ENCODE peak calls at places on chromosomes 16 and 17, in four cellular contexts. One of them, this sample, is unnamed.

GRCh38 chr16:65249768-65250167 is 127.9 kb upstream of the CDH11 start:
- DNase-seq in HepG2: no peak
- DNase-seq in HCT116: no peak
- DNase-seq in K562: no peak
- DNase-seq in this sample: no peak

GRCh38 chr17:10357768-10358167 is 15.0 kb downstream of the MYH13 start:
- DNase-seq in HepG2: no peak
- DNase-seq in HCT116: no peak
- DNase-seq in K562: peak; percentile 60
- DNase-seq in this sample: peak; percentile 12

GRCh38 chr17:79023886-79024771 is at the start of gene C1QTNF1:
- DNase-seq in HepG2: no peak
- DNase-seq in HCT116: no peak
- DNase-seq in K562: peak; percentile 71
- DNase-seq in this sample: peak; percentile 68

GRCh38 chr16:81457326-81458133 is 12.9 kb downstream of the CMIP start:
- DNase-seq in HepG2: peak; percentile 89
- DNase-seq in HCT116: peak; percentile 16
- DNase-seq in K562: peak; percentile 81
- DNase-seq in this sample: no peak

GRCh38 chr17:6654816-6655731 is 3.5 kb downstream of the C17orf100 start:
- DNase-seq in HepG2: no peak
- DNase-seq in HCT116: no peak
- DNase-seq in K562: no peak
- DNase-seq in this sample: no peak

GRCh38 chr16:27314161-27314723 is 468 bp downstream of the IL4R start:
- DNase-seq in HepG2: peak; percentile 63
- DNase-seq in HCT116: peak; percentile 42
- DNase-seq in K562: peak; percentile 26
- DNase-seq in this sample: peak; percentile 62

GRCh38 chr16:3321802-3322201 is 16.5 kb downstream of the ZNF75A start:
- DNase-seq in HepG2: peak; percentile 12
- DNase-seq in HCT116: no peak
- DNase-seq in K562: no peak
- DNase-seq in this sample: no peak

GRCh38 chr17:33013596-33014375 is 22.1 kb downstream of the SPACA3 start:
- DNase-seq in HepG2: no peak
- DNase-seq in HCT116: no peak
- DNase-seq in K562: peak; percentile 36
- DNase-seq in this sample: no peak

GRCh38 chr17:79294459-79295071 is 219.9 kb downstream of the ENGASE start:
- DNase-seq in HepG2: peak; percentile 36
- DNase-seq in HCT116: no peak
- DNase-seq in K562: peak; percentile 86
- DNase-seq in this sample: peak; percentile 85

GRCh38 chr17:42345396-42346078 is 42.7 kb downstream of the STAT3 start:
- DNase-seq in HepG2: no peak
- DNase-seq in HCT116: no peak
- DNase-seq in K562: no peak
- DNase-seq in this sample: no peak

GRCh38 chr17:27778193-27778592 is 22.1 kb downstream of the NOS2 start:
- DNase-seq in HepG2: no peak
- DNase-seq in HCT116: no peak
- DNase-seq in K562: no peak
- DNase-seq in this sample: no peak

GRCh38 chr16:30494028-30494427 is 21.5 kb downstream of the ITGAL start:
- DNase-seq in HepG2: no peak
- DNase-seq in HCT116: no peak
- DNase-seq in K562: peak; percentile 7
- DNase-seq in this sample: no peak

GRCh38 chr16:29729116-29729521 is 16.7 kb downstream of the C16orf54 start:
- DNase-seq in HepG2: peak; percentile 71
- DNase-seq in HCT116: peak; percentile 57
- DNase-seq in K562: peak; percentile 38
- DNase-seq in this sample: peak; percentile 79

GRCh38 chr17:42132941-42133340 is 10.3 kb downstream of the HSPB9 start:
- DNase-seq in HepG2: no peak
- DNase-seq in HCT116: no peak
- DNase-seq in K562: no peak
- DNase-seq in this sample: no peak

GRCh38 chr16:29148867-29149272 is 164.0 kb downstream of the LAT start:
- DNase-seq in HepG2: no peak
- DNase-seq in HCT116: no peak
- DNase-seq in K562: no peak
- DNase-seq in this sample: no peak

GRCh38 chr16:81478876-81479496 is 34.4 kb downstream of the CMIP start:
- DNase-seq in HepG2: no peak
- DNase-seq in HCT116: no peak
- DNase-seq in K562: no peak
- DNase-seq in this sample: peak; percentile 52

GRCh38 chr16:84585886-84586285 is 32.0 kb downstream of the COTL1 start:
- DNase-seq in HepG2: no peak
- DNase-seq in HCT116: peak; percentile 27
- DNase-seq in K562: peak; percentile 74
- DNase-seq in this sample: peak; percentile 51

GRCh38 chr16:56747486-56748045 is 17.6 kb downstream of the NUP93 start:
- DNase-seq in HepG2: no peak
- DNase-seq in HCT116: no peak
- DNase-seq in K562: no peak
- DNase-seq in this sample: no peak

GRCh38 chr16:66481081-66481942 is 54.2 kb downstream of the BEAN1 start:
- DNase-seq in HepG2: no peak
- DNase-seq in HCT116: no peak
- DNase-seq in K562: no peak
- DNase-seq in this sample: no peak

GRCh38 chr17:79478051-79478461 is 132.8 kb downstream of the RBFOX3 start:
- DNase-seq in HepG2: no peak
- DNase-seq in HCT116: no peak
- DNase-seq in K562: no peak
- DNase-seq in this sample: no peak

GRCh38 chr17:9902116-9902515 is 3.0 kb downstream of the RCVRN start:
- DNase-seq in HepG2: no peak
- DNase-seq in HCT116: no peak
- DNase-seq in K562: no peak
- DNase-seq in this sample: no peak

GRCh38 chr16:67726106-67727034 is 7.3 kb upstream of the GFOD2 start:
- DNase-seq in HepG2: peak; percentile 79
- DNase-seq in HCT116: no peak
- DNase-seq in K562: no peak
- DNase-seq in this sample: no peak

GRCh38 chr17:41537614-41537954 is 9.5 kb upstream of the KRT19 start:
- DNase-seq in HepG2: no peak
- DNase-seq in HCT116: no peak
- DNase-seq in K562: no peak
- DNase-seq in this sample: no peak

GRCh38 chr17:40084477-40084876 is 15.9 kb downstream of the NR1D1 start:
- DNase-seq in HepG2: no peak
- DNase-seq in HCT116: no peak
- DNase-seq in K562: no peak
- DNase-seq in this sample: no peak

GRCh38 chr17:41777579-41778188 is 8.8 kb downstream of the JUP start:
- DNase-seq in HepG2: peak; percentile 77
- DNase-seq in HCT116: no peak
- DNase-seq in K562: no peak
- DNase-seq in this sample: no peak

GRCh38 chr17:2002767-2003329 is 22.3 kb downstream of the RTN4RL1 start:
- DNase-seq in HepG2: no peak
- DNase-seq in HCT116: no peak
- DNase-seq in K562: no peak
- DNase-seq in this sample: no peak

GRCh38 chr17:18107061-18107460 is 1.5 kb upstream of the MYO15A start:
- DNase-seq in HepG2: no peak
- DNase-seq in HCT116: no peak
- DNase-seq in K562: no peak
- DNase-seq in this sample: no peak

GRCh38 chr17:34366051-34366450 is 3.0 kb upstream of the CCL1 start:
- DNase-seq in HepG2: no peak
- DNase-seq in HCT116: no peak
- DNase-seq in K562: no peak
- DNase-seq in this sample: no peak

GRCh38 chr17:6476834-6477210 is 32.6 kb downstream of the PIMREG start:
- DNase-seq in HepG2: no peak
- DNase-seq in HCT116: no peak
- DNase-seq in K562: peak; percentile 75
- DNase-seq in this sample: no peak

GRCh38 chr16:64132686-64133085 is 989.2 kb downstream of the CDH11 start:
- DNase-seq in HepG2: no peak
- DNase-seq in HCT116: no peak
- DNase-seq in K562: no peak
- DNase-seq in this sample: no peak

GRCh38 chr17:9334536-9335446 is 240.8 kb downstream of the STX8 start:
- DNase-seq in HepG2: no peak
- DNase-seq in HCT116: peak; percentile 4
- DNase-seq in K562: no peak
- DNase-seq in this sample: no peak

GRCh38 chr17:70521821-70522256 is 352.5 kb downstream of the KCNJ2 start:
- DNase-seq in HepG2: no peak
- DNase-seq in HCT116: no peak
- DNase-seq in K562: no peak
- DNase-seq in this sample: no peak

GRCh38 chr17:43907425-43907981 is at the start of gene MPP2:
- DNase-seq in HepG2: peak; percentile 20
- DNase-seq in HCT116: peak; percentile 64
- DNase-seq in K562: peak; percentile 77
- DNase-seq in this sample: peak; percentile 77

GRCh38 chr17:46038414-46038813 is 39.4 kb downstream of the STH start:
- DNase-seq in HepG2: no peak
- DNase-seq in HCT116: no peak
- DNase-seq in K562: no peak
- DNase-seq in this sample: no peak

GRCh38 chr17:20307325-20307910 is 159.9 kb downstream of the LGALS9B start:
- DNase-seq in HepG2: no peak
- DNase-seq in HCT116: no peak
- DNase-seq in K562: no peak
- DNase-seq in this sample: no peak

GRCh38 chr17:80859004-80859941 is 132.4 kb upstream of the CHMP6 start:
- DNase-seq in HepG2: no peak
- DNase-seq in HCT116: no peak
- DNase-seq in K562: no peak
- DNase-seq in this sample: no peak

GRCh38 chr16:67936876-67937605 is 391 bp upstream of the PSMB10 start:
- DNase-seq in HepG2: no peak
- DNase-seq in HCT116: no peak
- DNase-seq in K562: no peak
- DNase-seq in this sample: peak; percentile 53

GRCh38 chr16:67326472-67327309 is at the start of the genes KCTD19 and LRRC36:
- DNase-seq in HepG2: peak; percentile 70
- DNase-seq in HCT116: no peak
- DNase-seq in K562: peak; percentile 95
- DNase-seq in this sample: no peak

GRCh38 chr16:10979717-10980601 is 35.6 kb downstream of the CLEC16A start:
- DNase-seq in HepG2: peak; percentile 86
- DNase-seq in HCT116: no peak
- DNase-seq in K562: no peak
- DNase-seq in this sample: peak; percentile 69

GRCh38 chr16:10980811-10981210 is 36.4 kb downstream of the CLEC16A start:
- DNase-seq in HepG2: no peak
- DNase-seq in HCT116: no peak
- DNase-seq in K562: no peak
- DNase-seq in this sample: no peak

GRCh38 chr16:10982430-10983174 is 38.2 kb downstream of the CLEC16A start:
- DNase-seq in HepG2: no peak
- DNase-seq in HCT116: no peak
- DNase-seq in K562: no peak
- DNase-seq in this sample: no peak

GRCh38 chr16:10983175-10983558 is 38.8 kb downstream of the CLEC16A start:
- DNase-seq in HepG2: no peak
- DNase-seq in HCT116: no peak
- DNase-seq in K562: no peak
- DNase-seq in this sample: no peak

GRCh38 chr16:10981697-10982216 is 37.4 kb downstream of the CLEC16A start:
- DNase-seq in HepG2: peak; percentile 45
- DNase-seq in HCT116: peak; percentile 42
- DNase-seq in K562: no peak
- DNase-seq in this sample: peak; percentile 60
- TF ChIP-seq JUND in HepG2: no peak
- TF ChIP-seq JUND in HCT116: no peak
- TF ChIP-seq JUND in K562: no peak
- TF ChIP-seq JUND in this sample: no peak

GRCh38 chr17:3966720-3967363 is 2.6 kb upstream of the ATP2A3 start:
- DNase-seq in HepG2: peak; percentile 20
- DNase-seq in HCT116: no peak
- DNase-seq in K562: no peak
- DNase-seq in this sample: no peak

GRCh38 chr17:3969963-3970362 is 5.7 kb upstream of the ATP2A3 start:
- DNase-seq in HepG2: no peak
- DNase-seq in HCT116: no peak
- DNase-seq in K562: no peak
- DNase-seq in this sample: no peak

GRCh38 chr17:3968017-3968416 is 3.8 kb upstream of the ATP2A3 start:
- DNase-seq in HepG2: no peak
- DNase-seq in HCT116: no peak
- DNase-seq in K562: no peak
- DNase-seq in this sample: no peak

GRCh38 chr17:3970668-3971067 is 6.4 kb upstream of the ATP2A3 start:
- DNase-seq in HepG2: no peak
- DNase-seq in HCT116: no peak
- DNase-seq in K562: no peak
- DNase-seq in this sample: no peak

GRCh38 chr17:3968886-3969524 is 4.8 kb upstream of the ATP2A3 start:
- DNase-seq in HepG2: no peak
- DNase-seq in HCT116: no peak
- DNase-seq in K562: peak; percentile 63
- DNase-seq in this sample: no peak
- TF ChIP-seq JUND in HepG2: no peak
- TF ChIP-seq JUND in HCT116: no peak
- TF ChIP-seq JUND in K562: peak; percentile 82
- TF ChIP-seq JUND in this sample: no peak

DNA sequence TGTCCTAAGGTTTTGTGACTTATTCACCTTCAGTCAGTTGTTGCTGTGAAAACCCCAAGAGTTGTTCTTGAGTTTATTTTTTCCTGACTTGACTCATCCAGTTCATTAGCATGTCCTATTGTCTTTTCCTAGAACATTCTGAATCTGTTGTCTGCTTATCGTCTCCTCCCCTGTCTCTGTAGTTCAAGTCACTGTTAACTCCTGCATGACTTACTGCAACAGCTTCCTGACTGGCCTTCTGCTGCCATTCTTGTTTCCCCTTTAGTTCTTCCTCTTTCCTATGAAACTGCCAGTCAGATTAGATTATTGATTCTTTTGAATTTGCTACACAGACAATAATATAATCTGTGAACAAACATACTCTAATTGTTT is 161.5 kb downstream of the FTO start:
- DNase-seq in HepG2: no peak
- DNase-seq in HCT116: peak; percentile 7
- DNase-seq in K562: peak; percentile 18
- DNase-seq in this sample: no peak
- TF ChIP-seq JUND in HepG2: no peak
- TF ChIP-seq JUND in HCT116: no peak
- TF ChIP-seq JUND in K562: peak; percentile 61
- TF ChIP-seq JUND in this sample: no peak

GRCh38 chr16:75225092-75225491 is 6.3 kb downstream of the CTRB1 start:
- DNase-seq in HepG2: no peak
- DNase-seq in HCT116: no peak
- DNase-seq in K562: no peak
- DNase-seq in this sample: no peak
- TF ChIP-seq JUND in HepG2: no peak
- TF ChIP-seq JUND in HCT116: no peak
- TF ChIP-seq JUND in K562: no peak
- TF ChIP-seq JUND in this sample: no peak

GRCh38 chr16:86087561-86088230 is 188.7 kb downstream of the IRF8 start:
- DNase-seq in HepG2: no peak
- DNase-seq in HCT116: no peak
- DNase-seq in K562: no peak
- DNase-seq in this sample: no peak
- TF ChIP-seq JUND in HepG2: no peak
- TF ChIP-seq JUND in HCT116: no peak
- TF ChIP-seq JUND in K562: no peak
- TF ChIP-seq JUND in this sample: no peak